ENCODE peak calls at places on chromosomes 11 and 22, in six cellular contexts. T, J, K, W, U and I are unnamed samples.

GRCh38 chr11:23310276-23310675 is 450.0 kb upstream of the CCDC179 start:
- DNase-seq in T (no peak), J (no peak), K (no peak), W (peak; percentile 74), U (no peak), I (no peak)

GRCh38 chr11:68160100-68160695 is 39.0 kb upstream of the CHKA start:
- DNase-seq in T (no peak), J (no peak), K (no peak), W (peak; percentile 52), U (no peak), I (no peak)

GRCh38 chr11:103433380-103433779 is 324.2 kb downstream of the DYNC2H1 start:
- DNase-seq in T (no peak), J (no peak), K (no peak), W (peak; percentile 93), U (peak; percentile 70), I (no peak)

GRCh38 chr11:46490576-46491100 is 99.1 kb upstream of the CHRM4 start:
- DNase-seq in T (no peak), J (no peak), K (no peak), W (peak; percentile 24), U (no peak), I (no peak)

GRCh38 chr11:16897460-16898061 is 116.7 kb downstream of the PLEKHA7 start:
- DNase-seq in T (no peak), J (no peak), K (no peak), W (no peak), U (no peak), I (peak; percentile 12)

GRCh38 chr11:121236115-121237001 is 56.2 kb upstream of the SC5D start:
- DNase-seq in T (no peak), J (no peak), K (no peak), W (peak; percentile 50), U (peak; percentile 24), I (no peak)

GRCh38 chr11:44319170-44319551 is 9.2 kb upstream of the ALX4 start:
- DNase-seq in T (no peak), J (no peak), K (no peak), W (no peak), U (no peak), I (no peak)

GRCh38 chr11:77287136-77287535 is 14.3 kb downstream of the GDPD4 start:
- DNase-seq in T (no peak), J (no peak), K (no peak), W (peak; percentile 30), U (no peak), I (no peak)

GRCh38 chr22:39997939-39998726 is 3.4 kb downstream of the FAM83F start:
- DNase-seq in T (no peak), J (no peak), K (no peak), W (peak; percentile 15), U (no peak), I (no peak)

GRCh38 chr22:25482091-25482760 is 82.2 kb upstream of the GRK3 start:
- DNase-seq in T (no peak), J (no peak), K (no peak), W (no peak), U (no peak), I (no peak)

GRCh38 chr11:67583319-67584204 is at the start of gene GSTP1:
- DNase-seq in T (peak; percentile 93), J (peak; percentile 72), K (peak; percentile 62), W (peak; percentile 91), U (peak; percentile 97), I (peak; percentile 91)

GRCh38 chr11:123174196-123175183 is 20.6 kb downstream of the CLMP start:
- DNase-seq in T (no peak), J (no peak), K (no peak), W (peak; percentile 99), U (peak; percentile 82), I (no peak)